ENCODE peak calls at places on chromosomes 11 and 22, in nine cellular contexts. B is A549, R is H9, G is lower lobe of right lung, Z is uterus, O is left lung, T is right atrium auricular region, E is tibial nerve, U is astrocyte. K is an unnamed sample. For H3K4me1, the result is how much of the 10 kb centered on the place peaks cover.

GRCh38 chr11:86041975-86042378 is 26.9 kb downstream of the PICALM start:
- DNase-seq in G (no peak), B (peak), E (peak), U (peak), R (peak), T (peak), Z (peak), O (no peak), K (no peak)

GRCh38 chr11:45162916-45163879 is 16.8 kb downstream of the PRDM11 start:
- DNase-seq in U (no peak), B (no peak), G (no peak), E (no peak), T (no peak), Z (peak), R (no peak), O (no peak), K (no peak)

GRCh38 chr11:79043726-79044125 is 397.1 kb downstream of the TENM4 start:
- DNase-seq in R (no peak), O (no peak), Z (no peak), U (no peak), T (no peak), B (no peak), G (no peak), E (no peak), K (no peak)

GRCh38 chr22:39658806-39659463 is 88.4 kb downstream of the CACNA1I start:
- DNase-seq in G (no peak), T (no peak), B (no peak), O (no peak), E (no peak), U (no peak), R (no peak), Z (no peak), K (no peak)

GRCh38 chr11:5489571-5490357 is 1.3 kb downstream of the OR52D1 start:
- DNase-seq in U (peak), E (no peak), R (no peak), B (no peak), O (no peak), T (no peak), G (no peak), Z (no peak), K (no peak)

GRCh38 chr22:16594026-16594425 is 1.4 kb upstream of the CCT8L2 start:
- DNase-seq in T (no peak), B (no peak), E (no peak), Z (no peak), R (no peak), G (no peak), O (no peak), U (no peak), K (no peak)

GRCh38 chr11:6248248-6248647 is 9.4 kb downstream of the CNGA4 start:
- DNase-seq in G (no peak), R (no peak), E (no peak), Z (no peak), U (no peak), T (no peak), B (no peak), O (no peak), K (no peak)

GRCh38 chr11:64829536-64830251 is 14.8 kb downstream of the CDC42BPG start:
- DNase-seq in U (no peak), E (no peak), B (no peak), R (no peak), T (no peak), Z (no peak), O (no peak), G (no peak), K (no peak)

GRCh38 chr22:27386186-27386585 is 415.4 kb downstream of the MN1 start:
- DNase-seq in T (peak), E (no peak), U (no peak), R (peak), G (no peak), B (no peak), O (no peak), Z (no peak), K (no peak)

GRCh38 chr11:11389238-11389637 is 36.2 kb upstream of the CSNK2A3 start:
- DNase-seq in R (no peak), U (no peak), O (no peak), Z (no peak), G (no peak), E (no peak), T (no peak), B (no peak), K (no peak)

GRCh38 chr22:35721954-35722353 is 4.3 kb downstream of the APOL5 start:
- DNase-seq in E (no peak), R (no peak), U (no peak), T (no peak), Z (no peak), O (no peak), G (no peak), B (no peak), K (no peak)

GRCh38 chr11:8384199-8384821 is 120.6 kb upstream of the LMO1 start:
- DNase-seq in G (peak), R (peak), Z (peak), T (no peak), E (no peak), B (no peak), O (peak), U (peak), K (no peak)

GRCh38 chr11:120181446-120181992 is 29.3 kb upstream of the OAF start:
- DNase-seq in U (no peak), Z (peak), O (no peak), B (no peak), R (no peak), G (no peak), E (peak), T (peak), K (no peak)

GRCh38 chr11:60634151-60634550 is 65.3 kb upstream of the MS4A8 start:
- DNase-seq in G (no peak), B (no peak), R (peak), Z (no peak), E (no peak), O (no peak), U (no peak), T (no peak), K (no peak)

GRCh38 chr11:122697636-122698167 is 42.2 kb downstream of the UBASH3B start:
- DNase-seq in R (no peak), Z (no peak), O (no peak), T (no peak), G (no peak), U (peak), E (peak), B (peak), K (no peak)

GRCh38 chr11:35676611-35676965 is 14.0 kb downstream of the TRIM44 start:
- DNase-seq in Z (no peak), R (no peak), T (no peak), E (no peak), B (no peak), G (no peak), U (no peak), O (no peak), K (no peak)

GRCh38 chr11:104912102-104912501 is 13.8 kb upstream of the CASP12 start:
- DNase-seq in B (no peak), G (no peak), E (no peak), O (no peak), U (no peak), T (no peak), R (no peak), Z (no peak), K (no peak)

GRCh38 chr11:104907521-104908185 is 9.4 kb upstream of the CASP12 start:
- DNase-seq in U (peak), G (no peak), E (no peak), R (no peak), T (no peak), B (no peak), O (no peak), Z (no peak), K (no peak)

GRCh38 chr11:104905271-104905670 is 7.0 kb upstream of the CASP12 start:
- DNase-seq in R (no peak), Z (no peak), O (no peak), U (no peak), G (no peak), E (no peak), B (no peak), T (no peak), K (no peak)

GRCh38 chr11:104908186-104908531 is 9.9 kb upstream of the CASP12 start:
- DNase-seq in O (no peak), U (no peak), B (no peak), Z (no peak), R (no peak), T (no peak), E (no peak), G (no peak), K (no peak)
- H3K4me1 ChIP-seq in O (under half), U (under half), B (under half), Z (under half), R (under half), T (under half), E (under half), G (under half), K (under half)

DNA sequence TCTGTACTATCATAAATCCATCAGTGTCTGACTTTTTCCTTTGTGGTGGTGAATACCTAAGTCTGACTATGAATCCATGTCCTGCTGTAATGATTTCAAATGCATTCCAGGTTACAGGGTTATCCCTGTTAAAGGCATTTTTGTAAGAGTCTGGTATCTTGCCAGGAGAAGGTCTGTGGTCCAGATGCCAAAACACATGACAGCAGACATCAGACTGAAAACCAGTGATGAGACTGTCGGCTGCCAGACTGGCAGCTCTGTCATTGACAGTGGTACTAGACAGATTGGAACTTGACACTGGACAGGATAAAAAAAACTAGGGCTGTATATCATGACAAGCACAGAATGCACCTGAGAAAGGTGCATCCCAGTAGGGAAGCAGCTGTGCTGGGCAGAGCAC is 301.8 kb upstream of the FAT3 start:
- DNase-seq in R (no peak), U (no peak), E (no peak), O (no peak), G (no peak), Z (no peak), T (no peak), B (no peak), K (no peak)
- TF ChIP-seq CTCF in R (no peak), U (no peak), E (no peak), O (no peak), G (no peak), Z (no peak), T (no peak), B (no peak), K (no peak)

GRCh38 chr11:74776546-74776945 is 27.9 kb downstream of the RNF169 start:
- DNase-seq in E (no peak), Z (no peak), O (no peak), B (no peak), T (no peak), U (no peak), R (no peak), G (no peak), K (no peak)

GRCh38 chr11:74778581-74778980 is 29.9 kb downstream of the RNF169 start:
- DNase-seq in B (no peak), G (no peak), T (no peak), E (no peak), Z (no peak), R (no peak), U (no peak), O (no peak), K (no peak)

GRCh38 chr11:74777038-74777437 is 28.4 kb downstream of the RNF169 start:
- DNase-seq in G (no peak), Z (no peak), B (no peak), T (no peak), O (no peak), U (no peak), R (no peak), E (no peak), K (no peak)

GRCh38 chr11:74780277-74780870 is 31.7 kb downstream of the RNF169 start:
- DNase-seq in G (no peak), Z (no peak), E (no peak), R (no peak), T (no peak), B (no peak), O (no peak), U (no peak), K (no peak)

GRCh38 chr11:74777877-74778276 is 29.2 kb downstream of the RNF169 start:
- DNase-seq in B (no peak), U (no peak), O (no peak), T (no peak), Z (no peak), G (no peak), R (no peak), E (no peak), K (no peak)
- H3K4me1 ChIP-seq in B (under half), U (under half), O (under half), T (under half), Z (under half), G (under half), R (under half), E (under half), K (under half)

DNA sequence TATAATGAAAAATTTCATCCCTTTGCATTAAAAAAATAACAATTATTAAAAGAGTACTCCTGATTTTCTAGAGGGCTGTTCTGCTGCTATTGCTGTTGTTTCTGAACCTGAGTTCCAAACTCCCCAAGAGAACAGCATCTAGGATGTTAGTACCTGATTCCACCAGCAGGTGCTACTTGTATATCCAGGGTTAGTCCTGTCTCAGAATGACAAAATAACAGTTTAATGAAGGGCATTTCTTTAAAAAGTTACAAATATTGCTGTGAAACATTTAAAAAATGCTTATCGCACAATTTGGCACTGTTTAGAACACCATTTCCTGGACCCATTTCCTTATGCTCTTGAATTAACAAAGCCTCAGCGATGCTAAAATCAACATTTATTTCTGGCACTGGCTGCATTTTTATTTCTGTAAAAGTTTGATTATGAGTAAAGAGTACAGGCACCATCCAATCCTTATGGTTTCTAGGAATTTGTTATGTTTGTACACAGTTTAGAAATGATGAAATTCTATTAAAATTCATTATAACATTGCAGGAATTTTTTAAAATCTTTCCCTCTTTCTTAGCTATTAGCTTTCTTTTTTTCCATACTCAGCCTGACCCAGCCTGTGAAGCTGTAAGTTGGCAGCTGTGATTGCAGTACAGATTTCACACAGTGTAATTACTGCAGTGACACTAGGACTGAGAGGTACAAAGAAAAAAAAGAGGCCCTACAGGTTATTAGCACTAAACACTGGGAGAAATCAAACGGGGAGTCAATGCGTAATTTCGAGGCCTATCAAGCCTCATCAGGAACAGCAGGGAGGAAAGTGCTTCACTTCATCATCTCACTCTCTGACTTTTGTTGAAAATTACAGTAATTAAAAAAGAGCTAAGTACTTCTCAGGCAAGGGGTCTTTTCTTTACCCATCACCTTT is 208.8 kb downstream of the DCDC1 start:
- DNase-seq in E (no peak), B (no peak), R (no peak), Z (no peak), U (no peak), G (no peak), T (no peak), O (no peak), K (no peak)
- TF ChIP-seq CTCF in E (no peak), B (no peak), R (peak), Z (no peak), U (peak), G (peak), T (no peak), O (peak), K (no peak)

GRCh38 chr11:76120513-76121081 is 85.7 kb downstream of the WNT11 start:
- DNase-seq in R (peak), Z (no peak), B (no peak), E (no peak), T (no peak), U (no peak), G (no peak), O (no peak), K (no peak)

GRCh38 chr11:76119032-76119431 is 87.3 kb downstream of the WNT11 start:
- DNase-seq in G (no peak), O (no peak), R (no peak), Z (no peak), E (no peak), B (no peak), T (no peak), U (no peak), K (no peak)

GRCh38 chr11:76124905-76125566 is 81.3 kb downstream of the WNT11 start:
- DNase-seq in B (no peak), G (no peak), R (no peak), U (no peak), O (no peak), Z (no peak), T (no peak), E (no peak), K (no peak)

GRCh38 chr11:76119779-76120178 is 86.5 kb downstream of the WNT11 start:
- DNase-seq in B (no peak), E (no peak), T (no peak), O (no peak), U (no peak), Z (no peak), R (no peak), G (no peak), K (no peak)

GRCh38 chr11:76123243-76123642 is 83.1 kb downstream of the WNT11 start:
- DNase-seq in Z (no peak), R (no peak), U (no peak), E (peak), O (no peak), T (no peak), B (no peak), G (no peak), K (no peak)
- H3K4me1 ChIP-seq in Z (under half), R (under half), U (under half), E (under half), O (under half), T (under half), B (under half), G (half or more), K (under half)

DNA sequence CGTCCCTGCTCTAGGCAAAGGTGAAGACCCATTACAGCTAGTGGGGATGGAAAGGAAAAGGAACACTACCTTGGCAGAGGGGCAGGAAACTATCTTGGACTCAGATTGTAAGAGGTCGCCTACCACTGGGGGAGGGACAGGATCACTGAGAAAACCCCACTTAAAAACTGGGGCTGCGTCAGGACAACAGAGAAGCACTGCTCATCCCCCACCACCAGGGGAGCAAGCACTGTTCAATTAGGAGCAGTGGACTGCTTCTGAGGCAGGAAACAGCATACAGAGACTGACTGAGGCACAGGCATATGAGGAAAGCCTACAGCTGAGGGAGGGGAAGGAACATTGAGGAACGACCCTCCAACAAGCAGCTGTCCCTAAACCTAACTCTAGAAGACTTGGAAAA is 20.8 kb upstream of the DLAT start:
- DNase-seq in G (no peak), E (no peak), U (no peak), B (peak), R (peak), O (no peak), T (no peak), Z (no peak), K (no peak)
- TF ChIP-seq CTCF in G (peak), E (no peak), U (no peak), B (no peak), R (peak), O (no peak), T (no peak), Z (no peak), K (no peak)

DNA sequence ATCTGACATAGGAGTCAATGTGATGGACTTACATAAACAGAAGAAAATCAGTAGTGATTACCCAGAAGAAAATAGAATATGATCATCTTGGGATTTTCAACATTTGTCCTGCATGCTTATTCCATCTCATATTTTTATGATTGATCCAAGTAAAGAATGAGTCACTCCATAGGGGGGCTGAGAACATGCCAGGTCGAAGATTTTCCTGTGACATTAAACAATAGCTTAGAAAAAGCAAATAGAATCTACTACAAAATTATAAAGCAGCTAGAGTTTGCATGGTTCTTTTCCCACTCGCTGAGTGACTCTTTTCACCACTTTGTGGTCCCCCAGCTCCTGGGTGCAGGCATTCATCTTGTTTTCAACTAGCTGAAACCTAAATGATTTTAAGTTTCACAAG is 56.3 kb downstream of the DDI1 start:
- DNase-seq in G (no peak), B (no peak), Z (no peak), U (no peak), R (no peak), T (no peak), E (no peak), O (no peak), K (no peak)
- H3K4me1 ChIP-seq in G (under half), B (under half), Z (under half), U (under half), R (under half), T (under half), E (under half), O (under half), K (under half)

K was measured in ovary.